ENCODE peak calls at places on chromosomes 1 and 21, in ten cellular contexts. A is AG10803, C is body of pancreas, K is AG09309, B is cardiac fibroblast, D is glutamatergic neuron, T is H9, O is esophagus squamous epithelium, Y is HL-60, H is lower lobe of right lung. P is an unnamed sample.

GRCh38 chr1:156062189-156062588 is 1.2 kb downstream of the RAB25 start:
- DNase-seq in D (no peak), K (no peak), C (no peak), Y (no peak), A (no peak), B (no peak), O (no peak), T (no peak), H (no peak), P (no peak)

GRCh38 chr1:201737350-201738060 is 91.5 kb upstream of the IPO9 start:
- DNase-seq in K (no peak), H (no peak), D (no peak), A (peak), Y (no peak), C (no peak), B (peak), T (no peak), O (no peak), P (peak)

GRCh38 chr1:206824327-206824726 is 41.1 kb upstream of the IL20 start:
- DNase-seq in Y (no peak), B (peak), K (no peak), A (peak), C (no peak), O (no peak), T (no peak), H (no peak), D (no peak), P (no peak)

GRCh38 chr1:31957701-31958674 is 19.8 kb upstream of the PTP4A2 start:
- DNase-seq in A (no peak), O (no peak), D (no peak), H (no peak), K (no peak), C (no peak), B (no peak), T (no peak), Y (peak), P (no peak)

GRCh38 chr21:44758141-44758561 is 43.5 kb downstream of the UBE2G2 start:
- DNase-seq in T (peak), C (no peak), K (no peak), O (no peak), D (no peak), A (no peak), H (no peak), B (no peak), Y (no peak), P (no peak)

GRCh38 chr21:42555756-42556438 is 42.2 kb downstream of the SLC37A1 start:
- DNase-seq in T (no peak), H (peak), B (no peak), D (peak), O (no peak), C (no peak), A (no peak), Y (no peak), K (no peak), P (no peak)

GRCh38 chr1:192763243-192763642 is 45.6 kb upstream of the RGS2 start:
- DNase-seq in K (no peak), A (peak), D (no peak), T (no peak), B (peak), O (no peak), Y (no peak), C (no peak), H (no peak), P (peak)

GRCh38 chr1:1397839-1398523 is 1.2 kb downstream of the CCNL2 start:
- DNase-seq in C (no peak), B (peak), K (no peak), A (peak), D (no peak), Y (peak), T (no peak), O (no peak), H (no peak), P (peak)

GRCh38 chr1:172902861-172903381 is 147.8 kb downstream of the TNFSF18 start:
- DNase-seq in Y (no peak), K (peak), O (no peak), T (no peak), D (no peak), B (peak), A (peak), H (no peak), C (no peak), P (peak)

GRCh38 chr1:208243522-208243850 is 698 bp downstream of the PLXNA2 start:
- DNase-seq in B (no peak), C (peak), H (no peak), D (no peak), K (no peak), A (no peak), Y (no peak), O (no peak), T (no peak), P (no peak)

GRCh38 chr1:226690460-226690982 is 48.6 kb downstream of the ITPKB start:
- DNase-seq in A (no peak), D (no peak), H (no peak), B (no peak), K (no peak), C (no peak), T (no peak), Y (no peak), O (no peak), P (no peak)

GRCh38 chr1:29240400-29240837 is 4.1 kb downstream of the PTPRU start:
- DNase-seq in H (no peak), C (no peak), B (no peak), D (peak), Y (no peak), O (no peak), A (peak), K (no peak), T (peak), P (peak)
- TF ChIP-seq CTCF in H (no peak), C (no peak), B (no peak), D (no peak), Y (no peak), O (no peak), A (peak), K (peak), T (peak), P (peak)

GRCh38 chr1:227891223-227891954 is 56.3 kb downstream of the WNT9A start:
- DNase-seq in H (peak), A (no peak), O (no peak), B (no peak), T (no peak), D (peak), Y (no peak), K (no peak), C (peak), P (no peak)
- TF ChIP-seq CTCF in H (no peak), A (no peak), O (no peak), B (no peak), T (no peak), D (no peak), Y (no peak), K (no peak), C (no peak), P (no peak)

GRCh38 chr1:20216574-20216973 is 30.3 kb upstream of the PLA2G2C start:
- DNase-seq in B (peak), K (no peak), O (no peak), A (peak), D (no peak), H (no peak), C (no peak), Y (peak), T (no peak), P (peak)
- TF ChIP-seq CTCF in B (peak), K (no peak), O (no peak), A (peak), D (peak), H (no peak), C (no peak), Y (peak), T (peak), P (peak)

GRCh38 chr1:11735531-11735853 is 444 bp upstream of the AGTRAP start:
- DNase-seq in A (no peak), H (no peak), Y (no peak), C (no peak), B (no peak), K (no peak), D (no peak), T (no peak), O (no peak), P (no peak)

GRCh38 chr1:11736746-11737639 is 1.1 kb downstream of the AGTRAP start:
- DNase-seq in O (no peak), Y (peak), C (peak), T (peak), B (peak), K (peak), A (peak), H (peak), D (no peak), P (peak)

GRCh38 chr1:11738096-11738495 is 2.2 kb downstream of the AGTRAP start:
- DNase-seq in A (no peak), H (no peak), C (no peak), T (no peak), O (no peak), K (no peak), B (no peak), Y (no peak), D (no peak), P (no peak)

GRCh38 chr1:11738783-11739182 is 2.8 kb downstream of the AGTRAP start:
- DNase-seq in A (no peak), B (no peak), Y (peak), D (no peak), C (no peak), T (no peak), O (no peak), K (no peak), H (no peak), P (no peak)

GRCh38 chr1:11735854-11736745 is at the start of gene AGTRAP:
- DNase-seq in O (peak), K (peak), T (peak), Y (peak), H (peak), D (peak), A (peak), B (peak), C (peak), P (peak)
- TF ChIP-seq CTCF in O (no peak), K (peak), T (no peak), Y (no peak), H (peak), D (no peak), A (no peak), B (no peak), C (no peak), P (peak)

GRCh38 chr1:87636198-87636892 is 307.7 kb downstream of the LMO4 start:
- DNase-seq in Y (no peak), D (no peak), B (no peak), T (no peak), A (no peak), H (no peak), O (no peak), C (no peak), K (no peak), P (no peak)

GRCh38 chr1:87629673-87630072 is 301.0 kb downstream of the LMO4 start:
- DNase-seq in T (no peak), B (no peak), C (no peak), K (no peak), H (no peak), D (no peak), A (no peak), Y (no peak), O (no peak), P (no peak)

DNA sequence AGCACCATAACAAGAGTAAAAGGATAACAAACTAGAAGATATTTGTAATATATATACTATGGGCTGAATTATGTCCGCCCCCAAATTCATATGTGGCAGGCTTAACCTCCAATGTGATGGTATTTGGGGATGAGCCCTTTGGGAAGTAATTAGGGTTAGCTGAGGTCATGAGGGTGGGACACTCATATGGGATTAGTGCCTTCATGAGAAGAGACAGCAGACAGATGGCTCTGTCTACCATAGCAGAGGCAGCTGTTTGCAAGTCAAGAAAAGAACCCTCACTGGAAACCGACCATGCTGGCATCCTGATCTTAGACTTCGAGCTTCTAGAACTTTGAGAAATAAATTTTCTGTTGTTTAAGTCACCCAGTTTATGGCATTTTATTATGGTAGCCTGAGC is 303.6 kb downstream of the LMO4 start:
- DNase-seq in D (no peak), A (no peak), O (no peak), K (no peak), Y (no peak), H (no peak), B (no peak), T (no peak), C (no peak), P (no peak)
- TF ChIP-seq CTCF in D (no peak), A (no peak), O (no peak), K (no peak), Y (no peak), H (no peak), B (no peak), T (no peak), C (no peak), P (no peak)

GRCh38 chr1:18703041-18703621 is 72.5 kb downstream of the PAX7 start:
- DNase-seq in A (no peak), K (no peak), D (no peak), Y (no peak), C (no peak), B (no peak), O (no peak), T (peak), H (no peak), P (no peak)

GRCh38 chr1:18707696-18708257 is 77.1 kb downstream of the PAX7 start:
- DNase-seq in A (no peak), B (no peak), H (no peak), T (no peak), K (no peak), D (no peak), C (no peak), O (no peak), Y (no peak), P (no peak)

GRCh38 chr1:18701183-18701582 is 70.5 kb downstream of the PAX7 start:
- DNase-seq in B (no peak), D (no peak), O (no peak), K (no peak), Y (no peak), A (no peak), C (no peak), H (no peak), T (no peak), P (no peak)

GRCh38 chr1:18710002-18710401 is 79.4 kb downstream of the PAX7 start:
- DNase-seq in Y (no peak), D (no peak), C (no peak), O (no peak), A (no peak), T (no peak), K (no peak), B (no peak), H (no peak), P (no peak)

GRCh38 chr1:18705811-18706210 is 75.2 kb downstream of the PAX7 start:
- DNase-seq in C (no peak), O (no peak), A (no peak), B (no peak), D (peak), K (no peak), T (no peak), H (no peak), Y (no peak), P (no peak)
- TF ChIP-seq CTCF in C (no peak), O (no peak), A (no peak), B (no peak), D (no peak), K (no peak), T (no peak), H (no peak), Y (no peak), P (no peak)

DNA sequence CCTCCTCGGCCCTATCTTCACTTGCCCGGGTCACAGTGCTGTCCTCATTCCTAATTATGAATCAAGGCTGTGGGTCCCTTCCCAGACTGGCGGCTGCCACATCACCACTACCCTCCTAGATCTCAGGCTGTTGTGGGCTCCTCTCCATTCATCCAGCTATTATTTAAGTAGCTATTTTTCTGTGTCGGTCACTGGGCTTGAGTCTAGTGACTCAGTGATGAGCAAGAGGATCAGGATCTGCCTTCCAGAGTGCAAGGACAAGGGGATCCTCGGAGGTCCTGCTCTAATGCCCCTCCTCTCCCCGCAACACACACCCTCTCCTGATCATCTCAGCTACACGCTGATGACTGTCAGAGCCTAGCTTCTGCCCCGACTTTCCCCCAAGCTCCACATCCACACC is 34.1 kb downstream of the CDCP2 start:
- DNase-seq in T (no peak), O (no peak), Y (no peak), C (no peak), K (no peak), A (peak), D (no peak), H (no peak), B (peak), P (peak)
- TF ChIP-seq CTCF in T (no peak), O (no peak), Y (no peak), C (no peak), K (no peak), A (no peak), D (no peak), H (no peak), B (no peak), P (no peak)

GRCh38 chr1:40777224-40777970 is 6.2 kb upstream of the KCNQ4 start:
- DNase-seq in Y (no peak), A (no peak), C (no peak), O (no peak), K (no peak), H (no peak), D (no peak), T (no peak), B (no peak), P (no peak)
- TF ChIP-seq CTCF in Y (no peak), A (no peak), C (no peak), O (no peak), K (no peak), H (no peak), D (no peak), T (no peak), B (no peak), P (no peak)

GRCh38 chr1:71593523-71593922 is 512.7 kb upstream of the ZRANB2 start:
- DNase-seq in H (no peak), B (peak), A (peak), O (no peak), K (no peak), D (no peak), T (no peak), C (no peak), Y (peak), P (peak)
- TF ChIP-seq CTCF in H (no peak), B (no peak), A (peak), O (no peak), K (peak), D (peak), T (peak), C (no peak), Y (no peak), P (peak)

GRCh38 chr1:147223740-147224615 is 1.2 kb downstream of the FMO5 start:
- DNase-seq in B (no peak), K (no peak), H (no peak), A (no peak), T (no peak), D (no peak), Y (no peak), C (no peak), O (no peak), P (no peak)

DNA sequence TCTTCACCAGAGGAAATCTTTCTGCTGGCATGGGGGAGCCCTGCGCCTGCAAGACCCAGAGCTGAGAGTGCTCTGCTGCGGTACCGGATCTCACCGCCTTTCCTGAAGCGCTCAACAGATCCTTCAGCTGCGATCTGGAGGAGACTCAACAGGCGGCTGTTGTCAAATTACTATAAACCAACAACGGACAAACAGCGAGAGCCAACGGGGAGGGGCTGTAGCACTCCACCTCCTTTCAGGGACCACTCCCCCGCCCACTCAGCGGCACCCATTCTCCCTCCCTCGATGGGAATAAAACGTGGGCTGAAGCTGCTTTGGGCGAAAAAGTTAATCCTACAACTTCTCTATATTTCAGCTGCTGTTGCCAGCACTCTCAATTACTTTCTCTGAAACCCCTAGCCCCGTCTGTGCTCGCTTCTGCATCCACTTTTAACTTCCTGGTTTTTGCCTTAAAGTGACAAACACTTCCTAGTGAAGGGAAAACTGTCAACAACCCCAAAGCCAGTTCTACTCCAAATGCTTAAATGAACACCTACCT is at the start of gene FMO5:
- DNase-seq in K (no peak), C (peak), H (peak), D (no peak), Y (peak), B (peak), O (no peak), T (peak), A (peak), P (peak)
- TF ChIP-seq CTCF in K (peak), C (no peak), H (peak), D (no peak), Y (no peak), B (peak), O (peak), T (no peak), A (peak), P (peak)